ENCODE peak calls at places on chromosome 13, in four cellular contexts. T is GM12878, Q is A549, D is SK-N-SH. H is an unnamed sample.

GRCh38 chr13:83752141-83752540 is 130.1 kb downstream of the SLITRK1 start:
- DNase-seq in T (no peak), Q (peak; percentile 11), D (no peak), H (no peak)

GRCh38 chr13:96141032-96141431 is 51.1 kb downstream of the HS6ST3 start:
- DNase-seq in T (no peak), Q (peak; percentile 25), D (no peak), H (peak; percentile 6)

GRCh38 chr13:23794267-23795161 is 94.7 kb downstream of the MIPEP start:
- DNase-seq in T (peak; percentile 72), Q (no peak), D (no peak), H (no peak)

GRCh38 chr13:42041684-42042035 is 6.8 kb upstream of the DGKH start:
- DNase-seq in T (peak; percentile 36), Q (peak; percentile 72), D (peak; percentile 75), H (peak; percentile 50)

GRCh38 chr13:78121459-78122348 is 203.1 kb upstream of the EDNRB start:
- DNase-seq in T (peak; percentile 28), Q (peak; percentile 57), D (peak; percentile 24), H (peak; percentile 22)

GRCh38 chr13:92510416-92510815 is 716.2 kb upstream of the GPC6 start:
- DNase-seq in T (no peak), Q (no peak), D (no peak), H (no peak)

GRCh38 chr13:36282818-36283432 is 14.7 kb downstream of the CCDC169 start:
- DNase-seq in T (no peak), Q (peak; percentile 23), D (peak; percentile 44), H (no peak)

GRCh38 chr13:87087741-87088140 is 583.4 kb upstream of the SLITRK5 start:
- DNase-seq in T (no peak), Q (no peak), D (no peak), H (no peak)

GRCh38 chr13:64410654-64411053 is 2819.5 kb downstream of the PCDH9 start:
- DNase-seq in T (no peak), Q (no peak), D (no peak), H (no peak)

GRCh38 chr13:47621931-47622330 is 379.1 kb downstream of the SUCLA2 start:
- DNase-seq in T (no peak), Q (no peak), D (no peak), H (no peak)

GRCh38 chr13:36096411-36097184 is 34.6 kb downstream of the DCLK1 start:
- DNase-seq in T (no peak), Q (no peak), D (no peak), H (no peak)

GRCh38 chr13:76622336-76623045 is 263.7 kb downstream of the KCTD12 start:
- DNase-seq in T (no peak), Q (no peak), D (peak; percentile 57), H (no peak)

GRCh38 chr13:48531416-48532145 is 1.3 kb downstream of the RCBTB2 start:
- DNase-seq in T (peak; percentile 38), Q (no peak), D (no peak), H (no peak)

GRCh38 chr13:37173214-37173613 is 67.8 kb upstream of the CSNK1A1L start:
- DNase-seq in T (no peak), Q (no peak), D (no peak), H (no peak)

GRCh38 chr13:20161275-20161950 is 561 bp upstream of the GJA3 start:
- DNase-seq in T (no peak), Q (no peak), D (peak; percentile 43), H (no peak)

GRCh38 chr13:34654203-34654602 is 287.9 kb upstream of the NBEA start:
- DNase-seq in T (no peak), Q (no peak), D (no peak), H (no peak)

GRCh38 chr13:43195112-43195511 is 171.7 kb downstream of the DNAJC15 start:
- DNase-seq in T (no peak), Q (no peak), D (no peak), H (no peak)

GRCh38 chr13:91313103-91313502 is 34.4 kb upstream of the MIR17HG start:
- DNase-seq in T (no peak), Q (peak; percentile 14), D (peak; percentile 16), H (no peak)

GRCh38 chr13:97946951-97947588 is 6.4 kb upstream of the IPO5 start:
- DNase-seq in T (no peak), Q (peak; percentile 54), D (no peak), H (no peak)

GRCh38 chr13:73141292-73141771 is 82.5 kb downstream of the KLF5 start:
- DNase-seq in T (no peak), Q (no peak), D (no peak), H (no peak)

GRCh38 chr13:68358218-68358817 is 1128.2 kb upstream of the PCDH9 start:
- DNase-seq in T (no peak), Q (no peak), D (no peak), H (no peak)

GRCh38 chr13:76903544-76904162 is 17.4 kb upstream of the KCTD12 start:
- DNase-seq in T (peak; percentile 25), Q (peak; percentile 74), D (peak; percentile 73), H (peak; percentile 66)

DNA sequence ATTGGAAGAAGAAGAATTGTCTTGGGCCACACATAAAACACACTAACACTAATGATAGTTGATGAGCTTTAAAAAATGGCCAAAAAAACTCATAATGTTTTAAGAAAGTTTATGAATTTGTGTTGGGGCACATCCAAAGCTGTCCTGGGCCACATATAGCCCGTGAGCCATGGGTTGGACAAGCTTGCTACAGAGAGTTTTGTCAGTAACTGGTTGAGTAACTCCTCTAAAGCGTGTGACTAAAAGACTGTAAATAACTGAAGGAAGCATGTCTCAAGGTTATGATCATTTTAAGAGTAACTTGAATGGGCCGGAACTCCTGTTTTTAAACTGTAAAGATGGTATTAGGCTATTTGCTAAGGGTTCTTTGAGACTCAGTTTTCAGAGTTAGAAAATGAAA is 118.0 kb downstream of the KL start:
- DNase-seq in T (no peak), Q (no peak), D (no peak), H (no peak)
- TF ChIP-seq RCOR1 in T (no peak), Q (no peak), D (no peak), H (no peak)

DNA sequence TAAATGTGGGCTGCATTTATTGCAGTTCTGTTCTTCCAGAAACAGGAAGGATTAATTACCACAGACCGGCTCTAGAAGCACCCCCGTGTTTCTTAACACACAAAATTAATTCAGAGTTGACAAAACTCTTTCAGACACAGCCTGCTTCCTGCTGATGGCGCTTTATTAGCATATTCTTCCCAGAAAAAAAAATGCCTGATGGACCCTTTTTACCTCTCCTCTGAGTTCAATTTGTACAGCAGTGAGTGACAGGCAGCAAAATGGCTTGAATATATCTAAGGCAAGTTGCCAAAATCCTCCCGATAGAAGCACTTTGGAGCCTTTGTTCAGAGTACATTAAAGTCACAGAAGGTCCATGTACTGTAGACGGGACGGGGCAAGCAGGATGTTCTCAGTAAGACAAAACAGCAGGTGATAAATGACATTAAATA is 1171.7 kb downstream of the EFNB2 start:
- DNase-seq in T (no peak), Q (no peak), D (peak; percentile 6), H (no peak)
- TF ChIP-seq CHD2 in T (no peak), Q (no peak), D (no peak), H (no peak)

GRCh38 chr13:106484084-106484754 is 51.2 kb downstream of the EFNB2 start:
- DNase-seq in T (no peak), Q (no peak), D (no peak), H (no peak)
- TF ChIP-seq RCOR1 in T (no peak), Q (no peak), D (no peak), H (no peak)

DNA sequence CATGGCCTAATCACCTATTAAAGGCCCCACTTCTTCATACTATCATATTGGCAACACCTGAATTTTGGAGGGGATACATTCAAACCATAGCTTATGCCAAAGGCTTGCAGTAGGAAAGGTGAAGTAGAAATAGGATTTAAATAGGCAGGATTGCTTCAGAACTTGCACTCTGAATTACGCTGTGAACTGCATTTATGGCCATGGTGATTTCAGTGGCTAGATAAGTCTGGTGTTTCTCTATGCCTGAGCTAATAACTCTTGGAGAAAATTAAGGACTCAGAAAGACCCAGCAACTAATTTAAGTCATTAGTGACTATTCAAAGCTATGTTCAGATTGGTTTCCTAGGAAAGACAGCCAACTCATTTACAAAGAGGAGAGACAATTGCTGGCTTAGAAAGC is 59.8 kb downstream of the KL start:
- DNase-seq in T (no peak), Q (no peak), D (no peak), H (no peak)
- TF ChIP-seq CHD2 in T (no peak), Q (no peak), D (no peak), H (no peak)

DNA sequence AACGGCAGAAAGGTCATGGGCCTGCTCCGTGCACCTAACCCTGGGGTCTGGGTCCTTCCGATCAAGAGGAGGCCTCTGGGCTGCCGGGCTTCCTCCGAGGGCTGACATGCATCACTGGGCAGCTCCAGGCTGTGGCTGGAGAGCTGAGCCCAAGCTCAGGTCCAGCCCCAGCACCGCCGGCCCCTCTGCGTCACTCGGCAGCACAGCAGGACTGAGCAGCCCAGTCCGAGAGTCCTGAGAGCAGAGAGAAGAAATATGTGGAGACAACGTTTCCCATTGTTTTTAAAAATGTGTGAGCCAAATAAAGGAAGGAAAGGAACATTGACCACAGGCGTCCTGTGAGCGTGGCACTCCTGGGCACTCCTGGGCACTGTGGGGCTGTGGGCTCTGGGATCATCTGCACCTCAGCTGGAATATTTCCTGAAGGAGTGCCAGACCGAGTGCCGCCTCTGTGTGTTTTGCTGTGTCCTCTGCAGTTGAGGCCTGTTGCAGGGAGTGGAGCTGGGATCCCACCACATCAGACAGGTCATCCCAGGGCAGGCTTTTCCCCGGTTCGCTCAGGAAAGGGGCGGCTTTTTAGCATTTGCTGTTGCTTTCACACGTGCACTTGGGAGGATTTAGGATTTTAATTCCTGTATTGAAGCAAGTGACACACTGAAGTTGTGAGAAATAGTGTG is 37.8 kb upstream of the TFDP1 start:
- DNase-seq in T (no peak), Q (no peak), D (no peak), H (no peak)
- TF ChIP-seq RCOR1 in T (no peak), Q (no peak), D (no peak), H (no peak)

DNA sequence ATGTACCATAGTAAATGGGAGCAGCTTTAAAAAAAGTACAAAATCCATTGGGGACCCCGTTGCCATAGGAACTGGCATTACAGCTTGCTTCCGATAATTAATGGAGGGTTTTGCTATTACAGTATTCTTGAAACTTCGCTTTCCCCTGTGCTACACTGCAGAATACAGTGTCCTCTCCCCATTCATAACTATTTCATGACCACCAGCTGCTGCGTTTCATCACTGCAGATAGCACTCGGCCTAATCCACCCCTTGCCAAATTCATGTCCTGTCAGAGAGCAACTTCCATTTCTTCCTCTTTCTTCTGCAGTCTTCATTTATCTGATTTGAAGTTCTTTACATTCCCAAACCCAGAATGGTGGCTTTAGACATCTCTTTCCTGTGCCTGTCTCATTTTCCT is 110.3 kb downstream of the ZDHHC20 start:
- DNase-seq in T (no peak), Q (no peak), D (no peak), H (no peak)
- TF ChIP-seq CHD2 in T (no peak), Q (no peak), D (no peak), H (no peak)

GRCh38 chr13:74187564-74187963 is 53.4 kb upstream of the KLF12 start:
- DNase-seq in T (no peak), Q (peak; percentile 79), D (no peak), H (no peak)
- TF ChIP-seq RCOR1 in T (no peak), Q (no peak), D (no peak), H (no peak)

H was measured in K562.